ENCODE peak calls at places on chromosomes 11 and 22, in four cellular contexts. R is lower lobe of right lung, G is H1, H is heart left ventricle. C is an unnamed sample.

GRCh38 chr11:74506823-74507222 is 13.3 kb upstream of the LIPT2 start:
- DNase-seq in R (no peak), G (no peak), H (no peak), C (no peak)

GRCh38 chr11:2266586-2267305 is 3.6 kb downstream of the ASCL2 start:
- DNase-seq in R (no peak), G (no peak), H (no peak), C (no peak)

GRCh38 chr11:70532066-70532440 is 133.7 kb downstream of the CTTN start:
- DNase-seq in R (no peak), G (no peak), H (no peak), C (no peak)

GRCh38 chr11:31664129-31664528 is 147.0 kb downstream of the PAX6 start:
- DNase-seq in R (no peak), G (no peak), H (no peak), C (no peak)

GRCh38 chr11:126054412-126054811 is 8.3 kb downstream of the CDON start:
- DNase-seq in R (no peak), G (no peak), H (no peak), C (no peak)

GRCh38 chr11:19380375-19380774 is 139.6 kb upstream of the E2F8 start:
- DNase-seq in R (no peak), G (no peak), H (no peak), C (no peak)

GRCh38 chr22:27993201-27993635 is 74.2 kb upstream of the PITPNB start:
- DNase-seq in R (peak; percentile 32), G (no peak), H (no peak), C (no peak)

GRCh38 chr11:118785362-118785761 is 5.6 kb downstream of the DDX6 start:
- DNase-seq in R (no peak), G (no peak), H (no peak), C (no peak)

GRCh38 chr11:61072316-61073109 is 29.8 kb upstream of the CD5 start:
- DNase-seq in R (no peak), G (no peak), H (no peak), C (no peak)

GRCh38 chr11:794766-795637 is 3.1 kb downstream of the SLC25A22 start:
- DNase-seq in R (no peak), G (no peak), H (no peak), C (no peak)

GRCh38 chr11:129593098-129593497 is 217.4 kb downstream of the BARX2 start:
- DNase-seq in R (no peak), G (no peak), H (no peak), C (peak; percentile 13)

GRCh38 chr11:820655-821512 is 2.2 kb downstream of the PNPLA2 start:
- DNase-seq in R (peak; percentile 88), G (no peak), H (peak; percentile 90), C (no peak)

GRCh38 chr22:22558972-22559603 is at the start of gene PRAME:
- DNase-seq in R (peak; percentile 75), G (peak; percentile 34), H (peak; percentile 41), C (peak; percentile 55)

GRCh38 chr11:71129624-71130023 is 122.8 kb downstream of the SHANK2 start:
- DNase-seq in R (no peak), G (no peak), H (no peak), C (no peak)

GRCh38 chr11:20671856-20672546 is 2.6 kb downstream of the NELL1 start:
- DNase-seq in R (no peak), G (no peak), H (no peak), C (no peak)

GRCh38 chr11:65169164-65169641 is 830 bp upstream of the SPDYC start:
- DNase-seq in R (no peak), G (no peak), H (no peak), C (no peak)

GRCh38 chr11:109605006-109605405 is 183.0 kb downstream of the C11orf87 start:
- DNase-seq in R (no peak), G (no peak), H (no peak), C (no peak)

C was measured in NT2/D1.